ENCODE peak calls at places on chromosomes 2 and 18, in seven cellular contexts. Z, F, G, B, W, I and K are unnamed samples.
A peak's percentile ranks its signal among the peaks of the same experiment; 100 is the strongest.

GRCh38 chr2:134131681-134132486 is 122.0 kb upstream of the MGAT5 start:
- DNase-seq in F (no peak), W (no peak), I (no peak), B (peak; percentile 33), G (no peak), Z (no peak), K (no peak)

GRCh38 chr18:22168360-22168921 is 948 bp upstream of the GATA6 start:
- DNase-seq in B (no peak), I (no peak), G (peak; percentile 86), Z (no peak), F (peak; percentile 45), W (no peak), K (no peak)

GRCh38 chr2:70620020-70620419 is 66.4 kb upstream of the TGFA start:
- DNase-seq in W (no peak), F (no peak), I (no peak), B (no peak), Z (no peak), G (no peak), K (no peak)

GRCh38 chr2:143160732-143161707 is 31.8 kb downstream of the ARHGAP15 start:
- DNase-seq in G (no peak), B (no peak), I (no peak), W (no peak), Z (no peak), F (no peak), K (no peak)

GRCh38 chr2:69213201-69213600 is 173.8 kb downstream of the GFPT1 start:
- DNase-seq in W (no peak), I (peak; percentile 45), Z (no peak), F (no peak), G (no peak), B (no peak), K (no peak)

GRCh38 chr18:3713166-3713565 is 263.2 kb downstream of the TGIF1 start:
- DNase-seq in W (no peak), Z (no peak), F (no peak), I (no peak), G (no peak), B (no peak), K (no peak)

GRCh38 chr2:191869781-191870180 is 22.9 kb upstream of the CAVIN2 start:
- DNase-seq in G (no peak), F (peak; percentile 18), B (no peak), W (no peak), I (peak; percentile 56), Z (no peak), K (no peak)

GRCh38 chr18:62717059-62717849 is 1.9 kb downstream of the PHLPP1 start:
- DNase-seq in F (peak; percentile 26), G (peak; percentile 15), Z (peak; percentile 41), B (peak; percentile 54), I (peak; percentile 77), W (peak; percentile 50), K (no peak)

GRCh38 chr18:31244737-31245432 is 73.1 kb upstream of the DSG1 start:
- DNase-seq in F (no peak), B (no peak), W (no peak), Z (no peak), I (no peak), G (no peak), K (no peak)

GRCh38 chr2:51218057-51218456 is 186.1 kb upstream of the NRXN1 start:
- DNase-seq in W (no peak), I (no peak), F (no peak), Z (no peak), G (no peak), B (no peak), K (no peak)

GRCh38 chr2:86622878-86623548 is 652 bp downstream of the RNF103 start:
- DNase-seq in W (peak; percentile 25), B (peak; percentile 71), G (peak; percentile 61), F (peak; percentile 66), I (no peak), Z (peak; percentile 68), K (no peak)

GRCh38 chr2:30481323-30481800 is 34.3 kb downstream of the LCLAT1 start:
- DNase-seq in G (no peak), I (no peak), B (no peak), W (no peak), F (no peak), Z (no peak), K (no peak)

GRCh38 chr2:218648473-218649100 is 10.8 kb downstream of the ZNF142 start:
- DNase-seq in I (peak; percentile 75), G (peak; percentile 63), F (peak; percentile 80), B (peak; percentile 45), Z (no peak), W (peak; percentile 63), K (peak; percentile 29)

GRCh38 chr2:160973991-160974390 is 186.2 kb upstream of the TANK start:
- DNase-seq in Z (no peak), I (no peak), G (no peak), F (no peak), W (no peak), B (no peak), K (no peak)

GRCh38 chr2:98569197-98569793 is 39.0 kb downstream of the COA5 start:
- DNase-seq in B (peak; percentile 54), W (no peak), G (peak; percentile 40), Z (no peak), F (peak; percentile 22), I (peak; percentile 23), K (no peak)

GRCh38 chr2:97748397-97748796 is 35.0 kb downstream of the ZAP70 start:
- DNase-seq in Z (no peak), W (no peak), F (peak; percentile 51), I (peak; percentile 14), B (peak; percentile 42), G (peak; percentile 71), K (no peak)

GRCh38 chr18:72452328-72452727 is 91.8 kb downstream of the CBLN2 start:
- DNase-seq in G (no peak), Z (no peak), B (no peak), F (no peak), I (no peak), W (no peak), K (no peak)

GRCh38 chr2:190177249-190177648 is 114.7 kb upstream of the MSTN start:
- DNase-seq in I (no peak), F (no peak), G (peak; percentile 35), B (no peak), Z (no peak), W (no peak), K (no peak)

GRCh38 chr2:219176818-219177593 is at the start of gene CNPPD1:
- DNase-seq in G (peak; percentile 89), Z (peak; percentile 89), W (peak; percentile 78), B (peak; percentile 88), I (peak; percentile 63), F (peak; percentile 86), K (peak; percentile 55)

GRCh38 chr2:154557906-154558305 is 140.6 kb upstream of the KCNJ3 start:
- DNase-seq in W (no peak), F (no peak), Z (no peak), I (no peak), G (no peak), B (no peak), K (no peak)

GRCh38 chr2:162277344-162277743 is 34.1 kb upstream of the FAP start:
- DNase-seq in G (no peak), F (no peak), B (no peak), I (no peak), Z (no peak), W (no peak), K (no peak)

GRCh38 chr2:162282765-162283425 is 35.6 kb downstream of the IFIH1 start:
- DNase-seq in Z (no peak), F (no peak), W (peak; percentile 34), I (peak; percentile 48), B (no peak), G (no peak), K (no peak)

GRCh38 chr2:162280654-162281053 is 37.4 kb upstream of the FAP start:
- DNase-seq in B (no peak), Z (no peak), G (no peak), F (no peak), W (no peak), I (no peak), K (no peak)
- TF ChIP-seq CTCF in B (no peak), Z (no peak), G (no peak), F (no peak), W (no peak), I (no peak), K (no peak)

GRCh38 chr18:70029163-70029562 is 81.5 kb upstream of the CD226 start:
- DNase-seq in W (no peak), F (no peak), I (no peak), Z (no peak), B (no peak), G (no peak), K (no peak)
- TF ChIP-seq CTCF in W (no peak), F (no peak), I (no peak), Z (no peak), B (no peak), G (no peak), K (no peak)

DNA sequence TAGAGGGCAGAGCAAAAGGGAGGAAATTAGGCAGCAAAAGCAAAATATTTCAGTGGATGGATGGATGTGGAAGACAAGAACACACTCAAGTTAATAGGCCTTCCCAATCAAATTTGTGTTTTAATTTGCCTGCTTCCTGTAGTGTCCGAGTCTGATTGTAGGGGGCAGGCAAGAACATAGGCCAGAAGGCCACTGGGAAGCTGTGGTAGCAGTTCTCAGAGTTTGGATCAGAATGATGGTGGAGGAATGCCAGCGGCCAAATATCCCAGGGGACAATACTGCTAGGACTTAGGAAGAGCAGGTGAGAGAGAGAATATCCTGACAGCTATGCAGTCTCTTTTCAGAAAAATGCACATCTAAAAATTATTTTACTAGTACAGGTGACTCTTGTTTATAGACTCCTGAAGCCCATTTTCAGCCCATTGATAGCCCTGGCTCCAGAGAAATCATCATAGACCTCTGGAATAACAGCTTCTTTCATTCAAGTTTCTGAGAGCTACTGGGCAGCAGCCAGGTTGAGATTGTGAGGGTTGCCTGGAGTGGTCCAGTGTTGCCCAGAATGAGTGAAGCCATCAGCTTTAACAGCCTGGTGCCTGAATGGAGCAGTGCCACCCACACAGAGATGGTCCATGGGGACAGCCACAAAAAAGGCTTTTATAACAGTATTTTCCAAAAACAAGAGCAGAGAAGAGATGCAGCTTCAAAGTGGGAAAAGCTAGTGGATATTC is 19.1 kb upstream of the SERPINE2 start:
- DNase-seq in Z (no peak), W (no peak), I (no peak), G (no peak), B (no peak), F (no peak), K (no peak)
- TF ChIP-seq CTCF in Z (no peak), W (no peak), I (no peak), G (peak; percentile 22), B (no peak), F (no peak), K (no peak)

DNA sequence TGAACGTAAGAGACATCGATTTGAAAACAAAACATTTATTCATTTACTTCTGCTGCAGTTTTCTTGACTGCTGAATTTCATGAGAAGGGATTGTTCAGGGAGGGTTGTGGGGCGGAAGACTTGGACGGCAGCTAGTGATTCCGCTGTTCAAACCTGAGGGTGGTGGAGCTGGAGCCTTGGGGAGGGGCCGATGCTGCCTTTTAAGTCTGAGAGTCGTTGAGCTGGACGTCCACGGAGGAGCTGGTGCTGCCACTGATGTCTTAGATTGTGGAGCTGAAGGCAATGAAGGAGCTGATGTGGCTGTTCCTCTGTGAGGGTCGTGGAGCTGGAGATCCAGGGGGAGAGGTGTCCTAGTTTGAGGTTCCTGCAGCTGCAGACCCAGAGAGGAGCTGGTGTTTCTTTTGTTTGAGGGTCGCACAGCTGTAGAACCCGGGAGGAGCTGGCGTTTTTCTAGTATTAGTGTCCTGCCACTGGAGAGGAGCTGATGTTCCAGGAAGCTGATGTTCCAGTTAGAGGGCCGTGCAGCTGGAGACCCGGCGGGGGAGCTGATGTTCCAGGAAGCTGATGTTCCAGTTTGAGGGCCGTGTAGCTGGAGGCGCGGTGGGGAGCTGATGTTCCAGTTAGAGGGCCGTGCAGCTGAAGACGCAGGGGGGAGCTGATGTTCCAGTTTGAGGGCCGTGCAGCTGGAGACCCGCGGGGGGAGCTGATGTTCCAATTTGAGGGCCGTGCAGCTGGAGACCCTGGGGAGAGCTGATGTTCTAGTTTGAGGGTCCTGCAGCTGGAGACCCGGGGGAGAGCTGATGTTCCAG is 150.9 kb downstream of the RTP5 start:
- DNase-seq in W (peak; percentile 37), Z (no peak), F (peak; percentile 24), G (no peak), B (no peak), I (peak; percentile 42), K (no peak)
- TF ChIP-seq CTCF in W (peak; percentile 7), Z (no peak), F (peak; percentile 5), G (peak; percentile 19), B (no peak), I (peak; percentile 16), K (no peak)